ENCODE peak calls at places on chromosomes 1 and 21, in six cellular contexts. O is NCI-H69; Z is activated naive CD4-positive, alpha-beta T cell; A is EH; Q is left kidney; H is transverse colon. J is an unnamed sample.

GRCh38 chr1:147723691-147724323 is 36.6 kb downstream of the GJA5 start:
- DNase-seq in O (peak; percentile 25), Z (no peak), A (peak; percentile 57), Q (peak; percentile 79), H (peak; percentile 14), J (no peak)

GRCh38 chr1:44293761-44294315 is 61.2 kb downstream of the ERI3 start:
- DNase-seq in O (peak; percentile 83), Z (no peak), A (no peak), Q (no peak), H (peak; percentile 53), J (no peak)

GRCh38 chr1:165014753-165015152 is 341.8 kb downstream of the LMX1A start:
- DNase-seq in O (no peak), Z (no peak), A (no peak), Q (no peak), H (no peak), J (no peak)

GRCh38 chr21:38956791-38957571 is 151.3 kb downstream of the ETS2 start:
- DNase-seq in O (peak; percentile 89), Z (no peak), A (no peak), Q (peak; percentile 75), H (peak; percentile 46), J (no peak)

GRCh38 chr1:234611153-234611798 is 1.3 kb upstream of the IRF2BP2 start:
- DNase-seq in O (peak; percentile 99), Z (no peak), A (peak; percentile 87), Q (peak; percentile 93), H (no peak), J (peak; percentile 73)

GRCh38 chr21:33434770-33435360 is 31.7 kb downstream of the IFNGR2 start:
- DNase-seq in O (no peak), Z (no peak), A (peak; percentile 93), Q (peak; percentile 17), H (no peak), J (no peak)

GRCh38 chr1:195851804-195852203 is 756.4 kb downstream of the KCNT2 start:
- DNase-seq in O (no peak), Z (no peak), A (peak; percentile 47), Q (no peak), H (no peak), J (no peak)

GRCh38 chr1:209883341-209883971 is 54.6 kb upstream of the SYT14 start:
- DNase-seq in O (peak; percentile 67), Z (no peak), A (peak; percentile 88), Q (peak; percentile 62), H (no peak), J (no peak)

GRCh38 chr1:189693140-189693539 is 784.5 kb downstream of the BRINP3 start:
- DNase-seq in O (peak; percentile 18), Z (no peak), A (no peak), Q (peak; percentile 13), H (no peak), J (no peak)

GRCh38 chr21:26800001-26800400 is 45.2 kb downstream of the ADAMTS1 start:
- DNase-seq in O (no peak), Z (no peak), A (peak; percentile 22), Q (peak; percentile 16), H (no peak), J (no peak)

GRCh38 chr1:156848461-156849150 is 10.3 kb downstream of the INSRR start:
- DNase-seq in O (no peak), Z (no peak), A (no peak), Q (peak; percentile 75), H (peak; percentile 65), J (peak; percentile 8)

GRCh38 chr1:109761227-109762038 is 2.3 kb downstream of the EPS8L3 start:
- DNase-seq in O (no peak), Z (no peak), A (no peak), Q (no peak), H (peak; percentile 15), J (no peak)

GRCh38 chr1:244409648-244410164 is 42.0 kb downstream of the ADSS2 start:
- DNase-seq in O (no peak), Z (no peak), A (no peak), Q (no peak), H (no peak), J (no peak)

GRCh38 chr1:166673722-166674121 is 165.6 kb upstream of the POGK start:
- DNase-seq in O (no peak), Z (no peak), A (no peak), Q (no peak), H (no peak), J (no peak)

GRCh38 chr21:41142051-41142795 is 25.7 kb upstream of the BACE2 start:
- DNase-seq in O (peak; percentile 70), Z (no peak), A (peak; percentile 59), Q (peak; percentile 61), H (no peak), J (peak; percentile 65)

GRCh38 chr1:8077120-8077573 is 51.0 kb upstream of the ERRFI1 start:
- DNase-seq in O (peak; percentile 31), Z (no peak), A (peak; percentile 96), Q (peak; percentile 59), H (peak; percentile 59), J (peak; percentile 48)

GRCh38 chr1:179883739-179884138 is 1.7 kb downstream of the TOR1AIP1 start:
- DNase-seq in O (peak; percentile 46), Z (no peak), A (no peak), Q (peak; percentile 44), H (no peak), J (no peak)

GRCh38 chr1:230090194-230090711 is 23.2 kb downstream of the GALNT2 start:
- DNase-seq in O (no peak), Z (no peak), A (peak; percentile 88), Q (no peak), H (no peak), J (no peak)

GRCh38 chr1:53025034-53025777 is 36.8 kb upstream of the PODN start:
- DNase-seq in O (peak; percentile 34), Z (no peak), A (peak; percentile 87), Q (peak; percentile 93), H (peak; percentile 39), J (no peak)

GRCh38 chr1:60935599-60935990 is 146.8 kb upstream of the NFIA start:
- DNase-seq in O (peak; percentile 41), Z (no peak), A (no peak), Q (no peak), H (no peak), J (no peak)

GRCh38 chr1:153608742-153609584 is 4.0 kb downstream of the S100A16 start:
- DNase-seq in O (peak; percentile 82), Z (no peak), A (peak; percentile 98), Q (peak; percentile 82), H (peak; percentile 88), J (no peak)

J was measured in prostate gland.